ENCODE peak calls at places on chromosomes 16 and 17, in seven cellular contexts. J is H54, N is H9, P is fibroblast of villous mesenchyme, U is amniotic stem cell, Q is Caco-2, V is NCI-H460. T is an unnamed sample.

GRCh38 chr16:66028505-66029216 is 337.8 kb upstream of the CDH5 start:
- DNase-seq in Q (no peak), U (peak; percentile 41), V (no peak), N (no peak), J (no peak), P (peak; percentile 80), T (no peak)

GRCh38 chr17:35866356-35866950 is 2.2 kb downstream of the HEATR9 start:
- DNase-seq in N (no peak), Q (no peak), P (peak; percentile 58), J (no peak), U (no peak), V (no peak), T (no peak)

GRCh38 chr16:14015017-14015416 is 56.1 kb upstream of the MRTFB start:
- DNase-seq in V (no peak), P (peak; percentile 22), N (no peak), J (no peak), U (no peak), Q (no peak), T (no peak)

GRCh38 chr17:17700251-17700969 is 19.2 kb downstream of the RAI1 start:
- DNase-seq in Q (no peak), N (peak; percentile 94), V (no peak), J (no peak), P (no peak), U (no peak), T (no peak)

GRCh38 chr16:1966460-1966859 is at the start of gene RNF151:
- DNase-seq in Q (no peak), P (no peak), V (no peak), J (no peak), U (no peak), N (no peak), T (no peak)

GRCh38 chr16:73093146-73094144 is 45.5 kb upstream of the ZFHX3 start:
- DNase-seq in J (no peak), N (no peak), U (no peak), Q (no peak), P (peak; percentile 42), V (no peak), T (no peak)

GRCh38 chr16:17194190-17194780 is 276.5 kb downstream of the XYLT1 start:
- DNase-seq in N (peak; percentile 81), J (no peak), U (no peak), V (peak; percentile 24), P (peak; percentile 26), Q (peak; percentile 38), T (peak; percentile 23)

GRCh38 chr16:85333744-85334640 is 221.7 kb upstream of the CIBAR2 start:
- DNase-seq in U (no peak), V (no peak), N (no peak), P (no peak), J (no peak), Q (no peak), T (no peak)

GRCh38 chr16:57623251-57624043 is 5.0 kb upstream of the ADGRG1 start:
- DNase-seq in Q (no peak), P (peak; percentile 38), V (peak; percentile 92), N (peak; percentile 50), U (no peak), J (no peak), T (no peak)

GRCh38 chr17:352421-353212 is at the start of gene RPH3AL:
- DNase-seq in Q (peak; percentile 94), U (no peak), P (peak; percentile 71), J (no peak), N (peak; percentile 54), V (peak; percentile 93), T (no peak)

GRCh38 chr17:28724500-28725165 is 1.4 kb downstream of the TLCD1 start:
- DNase-seq in P (no peak), N (no peak), U (no peak), V (no peak), Q (no peak), J (no peak), T (no peak)

GRCh38 chr16:27273670-27274522 is 5.3 kb upstream of the NSMCE1 start:
- DNase-seq in P (no peak), N (no peak), V (no peak), J (no peak), Q (peak; percentile 90), U (no peak), T (no peak)

GRCh38 chr17:47709594-47709993 is 15.6 kb downstream of the TBKBP1 start:
- DNase-seq in J (no peak), U (no peak), P (no peak), N (no peak), Q (no peak), V (no peak), T (no peak)

GRCh38 chr17:65393514-65393913 is 167.9 kb downstream of the AXIN2 start:
- DNase-seq in U (no peak), J (no peak), P (no peak), Q (no peak), V (no peak), N (no peak), T (no peak)

GRCh38 chr17:70968302-70968701 is 799.0 kb downstream of the KCNJ2 start:
- DNase-seq in P (peak; percentile 1), V (no peak), Q (no peak), U (no peak), N (no peak), J (no peak), T (no peak)

T was measured in effector CD8-positive, alpha-beta T cell.